ENCODE peak calls at places on chromosome 4, in eight cellular contexts. V, U, N, O, G, E, T and I are unnamed samples.

GRCh38 chr4:23956601-23957364 is 66.9 kb upstream of the PPARGC1A start:
- DNase-seq in V (no peak), U (no peak), N (no peak), O (no peak), G (no peak), E (no peak), T (no peak), I (no peak)

GRCh38 chr4:146835096-146835495 is 110.6 kb downstream of the TTC29 start:
- DNase-seq in V (no peak), U (no peak), N (no peak), O (no peak), G (no peak), E (no peak), T (no peak), I (no peak)

GRCh38 chr4:111933703-111934102 is 211.6 kb upstream of the FAM241A start:
- DNase-seq in V (no peak), U (no peak), N (no peak), O (no peak), G (no peak), E (no peak), T (no peak), I (no peak)

GRCh38 chr4:159444668-159445067 is 341.8 kb downstream of the RAPGEF2 start:
- DNase-seq in V (no peak), U (no peak), N (no peak), O (no peak), G (no peak), E (no peak), T (no peak), I (no peak)

GRCh38 chr4:125140966-125141495 is 173.7 kb upstream of the FAT4 start:
- DNase-seq in V (no peak), U (no peak), N (no peak), O (no peak), G (no peak), E (no peak), T (no peak), I (no peak)

GRCh38 chr4:170243662-170244288 is 154.0 kb upstream of the AADAT start:
- DNase-seq in V (no peak), U (no peak), N (no peak), O (no peak), G (no peak), E (no peak), T (no peak), I (no peak)

GRCh38 chr4:108794136-108794535 is 31.3 kb upstream of the ETNPPL start:
- DNase-seq in V (no peak), U (no peak), N (no peak), O (no peak), G (no peak), E (no peak), T (no peak), I (no peak)

GRCh38 chr4:86970447-86971354 is 35.9 kb downstream of the AFF1 start:
- DNase-seq in V (no peak), U (no peak), N (no peak), O (no peak), G (no peak), E (no peak), T (no peak), I (no peak)

GRCh38 chr4:23966720-23967119 is 76.9 kb upstream of the PPARGC1A start:
- DNase-seq in V (no peak), U (no peak), N (no peak), O (no peak), G (no peak), E (peak), T (no peak), I (no peak)

GRCh38 chr4:139900964-139901376 is 235.4 kb downstream of the MGST2 start:
- DNase-seq in V (no peak), U (no peak), N (no peak), O (no peak), G (no peak), E (no peak), T (no peak), I (no peak)
- H3K4me3 ChIP-seq in V (peak), U (no peak), N (no peak), O (no peak), G (no peak), E (no peak), T (peak), I (no peak)

GRCh38 chr4:150039790-150040189 is 38.5 kb upstream of the DCLK2 start:
- DNase-seq in V (no peak), U (no peak), N (no peak), O (no peak), G (no peak), E (no peak), T (no peak), I (no peak)
- TF ChIP-seq POLR2AphosphoS5 in V (no peak), U (no peak), N (no peak), O (no peak), G (no peak), E (no peak), T (no peak), I (no peak)

DNA sequence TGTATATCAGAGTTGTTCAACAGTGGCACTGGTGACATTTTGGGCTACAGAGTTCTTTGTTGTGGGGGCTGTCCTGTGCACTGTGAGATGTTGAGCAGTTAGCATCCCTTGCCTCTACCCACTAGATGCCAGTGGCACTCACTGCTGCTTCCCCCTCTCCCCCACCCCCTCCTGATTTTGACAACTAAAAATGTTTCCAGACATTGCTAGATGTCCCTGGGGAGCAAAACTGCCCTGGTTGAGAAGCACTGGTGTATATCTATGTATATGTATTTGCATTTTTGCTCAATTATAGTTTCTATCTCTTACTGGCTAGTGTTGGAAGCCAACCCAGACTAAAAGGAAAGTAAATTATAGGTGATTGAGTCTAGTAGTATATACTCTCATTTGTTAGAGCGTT is 2.4 kb downstream of the TMEM131L start:
- DNase-seq in V (no peak), U (no peak), N (no peak), O (no peak), G (no peak), E (no peak), T (no peak), I (no peak)
- H3K4me3 ChIP-seq in V (peak), U (no peak), N (no peak), O (no peak), G (no peak), E (no peak), T (peak), I (peak)

GRCh38 chr4:165204462-165204830 is 2.9 kb upstream of the KLHL2 start:
- DNase-seq in V (no peak), U (no peak), N (no peak), O (no peak), G (no peak), E (no peak), T (no peak), I (no peak)

GRCh38 chr4:165208322-165208652 is 926 bp downstream of the KLHL2 start:
- DNase-seq in V (peak), U (no peak), N (no peak), O (no peak), G (no peak), E (no peak), T (no peak), I (no peak)

GRCh38 chr4:165208741-165209388 is 1.5 kb downstream of the KLHL2 start:
- DNase-seq in V (no peak), U (no peak), N (no peak), O (no peak), G (no peak), E (no peak), T (no peak), I (no peak)

GRCh38 chr4:165207431-165208321 is at the start of gene KLHL2:
- DNase-seq in V (peak), U (no peak), N (no peak), O (peak), G (no peak), E (peak), T (peak), I (peak)

DNA sequence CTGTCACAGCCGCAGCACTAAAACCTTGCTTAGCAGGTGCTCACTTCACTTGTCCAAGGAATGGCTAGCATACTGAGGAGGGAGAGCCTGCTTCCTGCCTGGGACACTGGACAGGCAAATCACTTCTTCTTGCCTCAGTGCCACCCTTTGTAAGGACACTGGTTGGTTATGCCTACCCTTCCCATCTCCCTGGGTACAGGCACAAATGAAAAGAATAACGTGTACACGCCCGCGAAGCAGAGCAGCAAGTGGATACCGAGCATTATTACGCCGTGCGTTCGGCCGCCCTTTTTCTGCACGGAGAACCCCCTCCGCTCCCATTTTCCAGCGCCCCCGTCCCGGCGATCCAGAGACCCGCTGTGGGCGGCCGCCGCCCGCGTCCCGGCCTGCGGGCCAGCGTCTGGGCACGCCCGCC is 338 bp upstream of the KLHL2 start:
- DNase-seq in V (no peak), U (no peak), N (no peak), O (no peak), G (no peak), E (no peak), T (peak), I (peak)
- TF ChIP-seq POLR2AphosphoS5 in V (no peak), U (no peak), N (no peak), O (no peak), G (no peak), E (no peak), T (no peak), I (no peak)

GRCh38 chr4:78417603-78418002 is 134.0 kb upstream of the ANXA3 start:
- DNase-seq in V (no peak), U (no peak), N (no peak), O (no peak), G (no peak), E (no peak), T (no peak), I (no peak)
- H3K4me3 ChIP-seq in V (no peak), U (no peak), N (no peak), O (no peak), G (no peak), E (no peak), T (no peak), I (no peak)

DNA sequence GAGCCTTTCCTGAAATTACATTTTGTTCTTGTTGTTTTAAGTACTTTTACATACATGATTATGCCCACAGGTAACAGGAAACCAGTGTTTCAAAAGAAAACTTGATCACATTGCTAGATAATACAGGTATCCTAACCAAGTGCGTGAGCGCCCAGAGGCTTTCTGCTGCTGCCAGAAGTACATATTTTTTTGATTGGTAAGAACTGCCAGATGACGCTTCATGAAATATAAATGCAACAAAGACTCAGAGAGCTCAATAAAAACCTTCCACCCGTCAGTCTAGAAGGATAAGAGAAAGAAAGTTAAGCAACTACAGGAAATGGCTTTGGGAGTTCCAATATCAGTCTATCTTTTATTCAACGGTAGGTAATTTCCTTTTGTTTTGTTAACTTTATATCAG is at the start of gene EPGN:
- DNase-seq in V (no peak), U (no peak), N (no peak), O (no peak), G (no peak), E (no peak), T (no peak), I (no peak)
- TF ChIP-seq POLR2AphosphoS5 in V (no peak), U (no peak), N (no peak), O (no peak), G (no peak), E (no peak), T (no peak), I (no peak)

GRCh38 chr4:6197433-6198174 is 2.7 kb downstream of the JAKMIP1 start:
- DNase-seq in V (no peak), U (no peak), N (no peak), O (no peak), G (no peak), E (no peak), T (no peak), I (peak)

GRCh38 chr4:6200011-6200921 is at the start of gene JAKMIP1:
- DNase-seq in V (no peak), U (no peak), N (no peak), O (peak), G (no peak), E (peak), T (no peak), I (peak)

GRCh38 chr4:6198278-6198677 is 2.1 kb downstream of the JAKMIP1 start:
- DNase-seq in V (no peak), U (no peak), N (no peak), O (no peak), G (no peak), E (no peak), T (no peak), I (peak)

GRCh38 chr4:6199344-6199921 is 916 bp downstream of the JAKMIP1 start:
- DNase-seq in V (no peak), U (no peak), N (no peak), O (no peak), G (no peak), E (no peak), T (no peak), I (no peak)

GRCh38 chr4:6198768-6199343 is 1.5 kb downstream of the JAKMIP1 start:
- DNase-seq in V (no peak), U (no peak), N (peak), O (no peak), G (no peak), E (no peak), T (no peak), I (peak)
- H3K4me3 ChIP-seq in V (peak), U (no peak), N (peak), O (no peak), G (peak), E (no peak), T (peak), I (peak)